ENCODE peak calls at places on chromosomes 6 and 20, in six cellular contexts. One of them, this sample, is unnamed.

GRCh38 chr20:48338717-48339116 is 489.1 kb downstream of the PREX1 start:
- DNase-seq in stomach: no peak
- DNase-seq in GM23338: no peak
- DNase-seq in transverse colon: no peak
- DNase-seq in sigmoid colon: no peak
- DNase-seq in HCT116: no peak
- DNase-seq in this sample: no peak

GRCh38 chr6:164039954-164040375 is 625.4 kb downstream of the QKI start:
- DNase-seq in transverse colon: peak
- DNase-seq in sigmoid colon: peak
- DNase-seq in HCT116: no peak
- DNase-seq in GM23338: no peak
- DNase-seq in stomach: peak
- DNase-seq in this sample: no peak

GRCh38 chr20:61683721-61684120 is 382.0 kb downstream of the TAF4 start:
- DNase-seq in GM23338: no peak
- DNase-seq in transverse colon: no peak
- DNase-seq in stomach: no peak
- DNase-seq in sigmoid colon: no peak
- DNase-seq in HCT116: no peak
- DNase-seq in this sample: no peak

GRCh38 chr6:156167289-156168076 is 609.7 kb upstream of the ARID1B start:
- DNase-seq in transverse colon: peak
- DNase-seq in sigmoid colon: peak
- DNase-seq in GM23338: no peak
- DNase-seq in HCT116: no peak
- DNase-seq in stomach: no peak
- DNase-seq in this sample: no peak

GRCh38 chr20:36170542-36171215 is 16.1 kb downstream of the EPB41L1 start:
- DNase-seq in HCT116: no peak
- DNase-seq in transverse colon: no peak
- DNase-seq in stomach: no peak
- DNase-seq in sigmoid colon: no peak
- DNase-seq in GM23338: no peak
- DNase-seq in this sample: no peak

GRCh38 chr6:87645080-87645479 is 55.1 kb downstream of the ORC3 start:
- DNase-seq in HCT116: no peak
- DNase-seq in sigmoid colon: no peak
- DNase-seq in transverse colon: no peak
- DNase-seq in GM23338: no peak
- DNase-seq in stomach: no peak
- DNase-seq in this sample: no peak

GRCh38 chr20:46838002-46838401 is 56.6 kb upstream of the EYA2 start:
- DNase-seq in transverse colon: no peak
- DNase-seq in sigmoid colon: no peak
- DNase-seq in stomach: no peak
- DNase-seq in GM23338: peak
- DNase-seq in HCT116: no peak
- DNase-seq in this sample: no peak

GRCh38 chr20:896626-897025 is 19.5 kb downstream of the ANGPT4 start:
- DNase-seq in transverse colon: no peak
- DNase-seq in sigmoid colon: no peak
- DNase-seq in HCT116: no peak
- DNase-seq in GM23338: no peak
- DNase-seq in stomach: no peak
- DNase-seq in this sample: no peak

GRCh38 chr6:169923468-169924464 is 172.3 kb downstream of the ERMARD start:
- DNase-seq in HCT116: no peak
- DNase-seq in transverse colon: no peak
- DNase-seq in sigmoid colon: peak
- DNase-seq in stomach: no peak
- DNase-seq in GM23338: no peak
- DNase-seq in this sample: no peak

GRCh38 chr6:169920359-169921020 is 169.1 kb downstream of the ERMARD start:
- DNase-seq in transverse colon: no peak
- DNase-seq in HCT116: no peak
- DNase-seq in GM23338: no peak
- DNase-seq in sigmoid colon: peak
- DNase-seq in stomach: no peak
- DNase-seq in this sample: no peak

GRCh38 chr6:169921227-169921626 is 169.8 kb downstream of the ERMARD start:
- DNase-seq in transverse colon: no peak
- DNase-seq in sigmoid colon: peak
- DNase-seq in stomach: no peak
- DNase-seq in HCT116: no peak
- DNase-seq in GM23338: no peak
- DNase-seq in this sample: no peak

GRCh38 chr6:169918954-169919549 is 167.6 kb downstream of the ERMARD start:
- DNase-seq in sigmoid colon: peak
- DNase-seq in HCT116: no peak
- DNase-seq in transverse colon: no peak
- DNase-seq in GM23338: no peak
- DNase-seq in stomach: no peak
- DNase-seq in this sample: no peak

DNA sequence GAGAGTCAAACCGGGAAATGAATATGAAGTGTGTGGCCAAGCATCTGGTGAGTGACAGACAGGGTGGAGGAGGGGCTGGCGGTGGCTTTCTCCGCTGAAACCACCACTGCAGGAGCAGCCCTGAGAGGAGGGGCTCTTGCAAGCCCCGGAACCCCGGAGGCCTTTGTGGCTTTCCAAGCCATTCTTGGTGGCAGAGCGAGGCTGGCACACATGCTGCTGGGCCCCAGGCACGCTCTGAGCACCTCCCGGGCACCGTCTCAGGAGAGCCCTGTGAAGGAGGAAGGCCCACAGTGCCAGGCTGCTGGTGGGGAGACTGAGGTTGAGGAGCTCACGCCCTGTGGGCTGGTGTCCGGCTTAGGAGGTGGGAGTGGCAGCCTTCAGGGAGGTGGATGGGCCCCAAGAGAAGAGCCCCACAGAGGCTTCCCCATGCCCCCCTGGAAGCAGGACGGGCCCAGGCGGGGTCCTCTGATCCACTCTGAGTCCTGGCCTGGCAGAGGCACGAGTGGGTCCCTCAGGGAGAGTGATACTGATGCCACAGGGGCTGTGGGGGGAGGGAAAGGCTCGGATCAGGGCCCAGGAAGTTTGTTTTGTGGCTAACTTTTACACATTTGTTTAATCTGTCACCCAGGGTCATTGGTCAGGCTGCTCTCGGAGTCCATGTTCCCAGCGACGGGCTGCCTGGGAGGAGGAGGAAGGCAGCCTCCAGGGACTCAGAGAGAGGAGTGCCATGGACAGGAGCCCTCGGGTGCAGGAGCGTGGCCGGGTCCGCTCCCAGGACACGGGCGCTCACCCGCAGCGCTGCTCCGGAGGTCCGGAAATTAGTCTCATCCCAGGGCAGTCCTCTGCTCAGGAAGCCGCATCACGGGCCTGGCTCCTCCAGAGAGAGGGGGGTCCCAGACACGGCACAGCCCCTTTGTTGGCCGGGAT is 170.7 kb downstream of the ERMARD start:
- DNase-seq in HCT116: no peak
- DNase-seq in transverse colon: no peak
- DNase-seq in sigmoid colon: peak
- DNase-seq in GM23338: no peak
- DNase-seq in stomach: no peak
- DNase-seq in this sample: no peak
- TF ChIP-seq POLR2AphosphoS5 in HCT116: no peak
- TF ChIP-seq POLR2AphosphoS5 in transverse colon: no peak
- TF ChIP-seq POLR2AphosphoS5 in sigmoid colon: no peak
- TF ChIP-seq POLR2AphosphoS5 in GM23338: no peak
- TF ChIP-seq POLR2AphosphoS5 in stomach: no peak
- TF ChIP-seq POLR2AphosphoS5 in this sample: no peak

GRCh38 chr6:35787266-35788218 is 6.7 kb downstream of the CLPSL1 start:
- DNase-seq in stomach: no peak
- DNase-seq in HCT116: no peak
- DNase-seq in transverse colon: no peak
- DNase-seq in GM23338: no peak
- DNase-seq in sigmoid colon: no peak
- DNase-seq in this sample: no peak

GRCh38 chr6:35790683-35791082 is 6.4 kb downstream of the CLPS start:
- DNase-seq in GM23338: no peak
- DNase-seq in sigmoid colon: no peak
- DNase-seq in HCT116: no peak
- DNase-seq in stomach: no peak
- DNase-seq in transverse colon: no peak
- DNase-seq in this sample: no peak

GRCh38 chr6:35788423-35788982 is 7.7 kb downstream of the CLPSL1 start:
- DNase-seq in transverse colon: no peak
- DNase-seq in GM23338: no peak
- DNase-seq in HCT116: no peak
- DNase-seq in sigmoid colon: no peak
- DNase-seq in stomach: no peak
- DNase-seq in this sample: no peak

GRCh38 chr6:35786272-35786671 is 5.5 kb downstream of the CLPSL1 start:
- DNase-seq in HCT116: no peak
- DNase-seq in transverse colon: no peak
- DNase-seq in GM23338: no peak
- DNase-seq in sigmoid colon: no peak
- DNase-seq in stomach: no peak
- DNase-seq in this sample: no peak

DNA sequence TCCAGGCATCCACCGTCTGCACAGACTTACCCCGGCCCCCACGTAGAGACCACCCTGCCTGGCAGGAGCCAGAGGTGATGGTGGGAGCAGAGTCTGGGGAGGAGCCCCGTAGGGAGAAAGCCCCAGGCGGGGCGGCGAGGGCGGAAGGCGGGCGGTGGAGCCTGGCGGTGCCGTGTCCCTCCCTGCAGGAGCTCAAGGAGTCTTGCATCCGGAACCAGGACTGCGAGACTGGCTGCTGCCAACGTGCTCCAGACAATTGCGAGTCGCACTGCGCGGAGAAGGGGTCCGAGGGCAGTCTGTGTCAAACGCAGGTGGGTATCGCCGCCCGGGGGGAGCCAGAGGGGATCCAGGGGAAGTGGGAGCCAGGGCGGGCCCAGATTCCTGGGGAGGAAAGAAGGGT is 6.0 kb downstream of the CLPSL1 start:
- DNase-seq in HCT116: no peak
- DNase-seq in GM23338: no peak
- DNase-seq in stomach: no peak
- DNase-seq in transverse colon: no peak
- DNase-seq in sigmoid colon: no peak
- DNase-seq in this sample: no peak
- H3K4me3 ChIP-seq in HCT116: no peak
- H3K4me3 ChIP-seq in GM23338: no peak
- H3K4me3 ChIP-seq in stomach: no peak
- H3K4me3 ChIP-seq in transverse colon: no peak
- H3K4me3 ChIP-seq in sigmoid colon: no peak
- H3K4me3 ChIP-seq in this sample: no peak

GRCh38 chr20:35146299-35146921 is 726 bp downstream of the EDEM2 start:
- DNase-seq in stomach: no peak
- DNase-seq in GM23338: peak
- DNase-seq in transverse colon: no peak
- DNase-seq in sigmoid colon: no peak
- DNase-seq in HCT116: no peak
- DNase-seq in this sample: no peak

GRCh38 chr20:35146922-35147574 is at the start of gene EDEM2:
- DNase-seq in transverse colon: peak
- DNase-seq in stomach: peak
- DNase-seq in GM23338: peak
- DNase-seq in sigmoid colon: peak
- DNase-seq in HCT116: peak
- DNase-seq in this sample: peak

GRCh38 chr20:35156978-35157377 is 9.8 kb upstream of the EDEM2 start:
- DNase-seq in HCT116: no peak
- DNase-seq in transverse colon: no peak
- DNase-seq in stomach: no peak
- DNase-seq in GM23338: no peak
- DNase-seq in sigmoid colon: no peak
- DNase-seq in this sample: no peak

DNA sequence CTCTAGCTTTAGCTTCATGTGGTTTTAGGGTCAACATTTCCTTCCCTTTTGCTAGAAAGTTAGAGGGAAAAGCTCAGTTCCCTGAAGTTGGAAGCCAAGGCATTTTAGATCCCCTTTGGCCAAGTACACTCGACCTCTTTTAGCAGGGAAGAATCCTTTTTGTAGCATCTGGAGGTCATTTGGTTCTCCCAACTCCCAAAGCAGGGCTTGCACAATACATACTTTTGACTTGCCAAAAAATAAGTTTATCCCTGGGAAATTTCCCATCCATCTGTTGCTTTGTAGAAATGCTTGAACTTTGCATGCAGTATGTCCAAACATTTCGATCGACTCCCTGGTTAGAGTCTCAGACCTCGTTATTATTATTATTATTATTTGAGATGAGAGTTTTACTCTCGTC is 4.6 kb upstream of the EDEM2 start:
- DNase-seq in HCT116: no peak
- DNase-seq in transverse colon: no peak
- DNase-seq in stomach: no peak
- DNase-seq in sigmoid colon: no peak
- DNase-seq in GM23338: no peak
- DNase-seq in this sample: no peak
- TF ChIP-seq POLR2AphosphoS5 in HCT116: no peak
- TF ChIP-seq POLR2AphosphoS5 in transverse colon: no peak
- TF ChIP-seq POLR2AphosphoS5 in stomach: no peak
- TF ChIP-seq POLR2AphosphoS5 in sigmoid colon: peak
- TF ChIP-seq POLR2AphosphoS5 in GM23338: no peak
- TF ChIP-seq POLR2AphosphoS5 in this sample: no peak

GRCh38 chr6:136921521-136921935 is 573 bp upstream of the SLC35D3 start:
- DNase-seq in stomach: no peak
- DNase-seq in sigmoid colon: no peak
- DNase-seq in HCT116: no peak
- DNase-seq in GM23338: peak
- DNase-seq in transverse colon: peak
- DNase-seq in this sample: no peak

GRCh38 chr6:136923954-136924291 is 1.8 kb downstream of the SLC35D3 start:
- DNase-seq in transverse colon: no peak
- DNase-seq in HCT116: no peak
- DNase-seq in stomach: no peak
- DNase-seq in sigmoid colon: no peak
- DNase-seq in GM23338: no peak
- DNase-seq in this sample: no peak

GRCh38 chr6:136922680-136922996 is 537 bp downstream of the SLC35D3 start:
- DNase-seq in stomach: no peak
- DNase-seq in GM23338: no peak
- DNase-seq in transverse colon: no peak
- DNase-seq in sigmoid colon: no peak
- DNase-seq in HCT116: no peak
- DNase-seq in this sample: no peak

GRCh38 chr6:136921936-136922679 is at the start of gene SLC35D3:
- DNase-seq in stomach: no peak
- DNase-seq in transverse colon: no peak
- DNase-seq in sigmoid colon: no peak
- DNase-seq in HCT116: no peak
- DNase-seq in GM23338: peak
- DNase-seq in this sample: peak

DNA sequence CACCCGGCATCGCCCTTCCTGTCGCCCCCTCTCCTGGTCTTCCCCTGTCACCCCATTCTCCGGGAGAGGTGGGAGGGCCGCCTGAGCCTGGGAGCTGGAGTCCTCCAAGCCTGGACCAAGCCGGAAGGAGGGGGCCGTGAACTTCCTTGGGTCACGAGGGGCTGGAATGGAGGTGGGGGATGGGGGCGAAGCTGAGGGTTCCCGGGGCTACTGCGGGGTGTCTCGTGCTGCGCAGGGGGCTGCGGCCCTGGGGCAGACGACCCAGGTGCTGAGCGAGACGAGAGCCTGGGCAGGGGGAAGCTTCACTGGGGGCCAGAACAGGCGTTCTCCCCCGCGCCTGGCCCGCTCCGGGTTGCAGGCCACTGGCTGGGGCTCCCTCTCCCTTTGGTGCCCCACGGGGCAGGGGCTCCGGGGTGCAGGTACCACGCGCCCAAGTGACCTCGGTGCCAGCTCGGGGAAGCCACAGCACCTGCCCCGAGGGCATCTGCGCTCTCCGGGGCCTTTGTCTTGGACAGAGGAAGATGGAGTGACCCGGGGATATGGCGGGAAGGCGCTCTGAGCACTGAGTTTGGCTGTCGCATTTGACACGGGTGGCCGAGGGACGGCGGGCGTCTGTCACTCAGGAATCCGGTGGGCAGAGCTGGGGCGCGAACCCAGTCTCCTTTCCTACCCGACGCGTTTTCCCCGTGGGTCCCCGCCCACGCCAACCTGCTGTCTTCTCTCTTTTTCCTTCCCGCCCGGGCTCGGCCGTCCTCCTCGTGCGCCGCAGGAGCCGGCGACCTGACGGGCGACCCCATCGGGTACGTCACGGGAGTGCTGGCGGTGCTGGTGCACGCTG is 1.2 kb downstream of the SLC35D3 start:
- DNase-seq in transverse colon: no peak
- DNase-seq in HCT116: no peak
- DNase-seq in stomach: no peak
- DNase-seq in sigmoid colon: no peak
- DNase-seq in GM23338: peak
- DNase-seq in this sample: no peak
- H3K4me3 ChIP-seq in transverse colon: no peak
- H3K4me3 ChIP-seq in HCT116: no peak
- H3K4me3 ChIP-seq in stomach: peak
- H3K4me3 ChIP-seq in sigmoid colon: peak
- H3K4me3 ChIP-seq in GM23338: peak
- H3K4me3 ChIP-seq in this sample: no peak